ENCODE peak calls at places on chromosomes 6 and 20, in nine cellular contexts. One of them, this sample, is unnamed.

GRCh38 chr20:1696521-1697209 is 39.1 kb upstream of the SIRPG start:
- DNase-seq in left colon: no peak
- DNase-seq in AG04450: no peak
- DNase-seq in H1: no peak
- DNase-seq in CD8-positive, alpha-beta memory T cell: no peak
- DNase-seq in A549: no peak
- DNase-seq in fibroblast of mammary gland: no peak
- DNase-seq in lower leg skin: no peak
- DNase-seq in nephron progenitor cell: no peak
- DNase-seq in this sample: no peak

GRCh38 chr6:154984146-154984545 is 11.0 kb upstream of the TIAM2 start:
- DNase-seq in left colon: no peak
- DNase-seq in AG04450: no peak
- DNase-seq in H1: no peak
- DNase-seq in CD8-positive, alpha-beta memory T cell: no peak
- DNase-seq in A549: no peak
- DNase-seq in fibroblast of mammary gland: peak; percentile 25
- DNase-seq in lower leg skin: no peak
- DNase-seq in nephron progenitor cell: no peak
- DNase-seq in this sample: no peak

GRCh38 chr6:100266512-100266911 is 198.2 kb downstream of the SIM1 start:
- DNase-seq in left colon: no peak
- DNase-seq in AG04450: no peak
- DNase-seq in H1: no peak
- DNase-seq in CD8-positive, alpha-beta memory T cell: no peak
- DNase-seq in A549: no peak
- DNase-seq in fibroblast of mammary gland: no peak
- DNase-seq in lower leg skin: no peak
- DNase-seq in nephron progenitor cell: no peak
- DNase-seq in this sample: no peak

GRCh38 chr6:37550436-37550835 is 50.7 kb upstream of the CCDC167 start:
- DNase-seq in left colon: no peak
- DNase-seq in AG04450: no peak
- DNase-seq in H1: no peak
- DNase-seq in CD8-positive, alpha-beta memory T cell: no peak
- DNase-seq in A549: no peak
- DNase-seq in fibroblast of mammary gland: peak; percentile 63
- DNase-seq in lower leg skin: no peak
- DNase-seq in nephron progenitor cell: no peak
- DNase-seq in this sample: no peak

GRCh38 chr6:42819803-42820508 is 38.1 kb downstream of the BICRAL start:
- DNase-seq in left colon: no peak
- DNase-seq in AG04450: no peak
- DNase-seq in H1: no peak
- DNase-seq in CD8-positive, alpha-beta memory T cell: no peak
- DNase-seq in A549: peak; percentile 37
- DNase-seq in fibroblast of mammary gland: peak; percentile 30
- DNase-seq in lower leg skin: no peak
- DNase-seq in nephron progenitor cell: no peak
- DNase-seq in this sample: no peak

GRCh38 chr20:59584278-59584925 is 19.9 kb upstream of the PHACTR3 start:
- DNase-seq in left colon: no peak
- DNase-seq in AG04450: no peak
- DNase-seq in H1: no peak
- DNase-seq in CD8-positive, alpha-beta memory T cell: no peak
- DNase-seq in A549: no peak
- DNase-seq in fibroblast of mammary gland: no peak
- DNase-seq in lower leg skin: no peak
- DNase-seq in nephron progenitor cell: no peak
- DNase-seq in this sample: no peak

GRCh38 chr6:11585426-11586016 is 48.0 kb downstream of the TMEM170B start:
- DNase-seq in left colon: no peak
- DNase-seq in AG04450: peak; percentile 55
- DNase-seq in H1: no peak
- DNase-seq in CD8-positive, alpha-beta memory T cell: no peak
- DNase-seq in A549: peak; percentile 28
- DNase-seq in fibroblast of mammary gland: peak; percentile 68
- DNase-seq in lower leg skin: no peak
- DNase-seq in nephron progenitor cell: no peak
- DNase-seq in this sample: no peak

GRCh38 chr6:18528084-18528743 is 141.1 kb downstream of the RNF144B start:
- DNase-seq in left colon: no peak
- DNase-seq in AG04450: no peak
- DNase-seq in H1: no peak
- DNase-seq in CD8-positive, alpha-beta memory T cell: no peak
- DNase-seq in A549: peak; percentile 4
- DNase-seq in fibroblast of mammary gland: peak; percentile 24
- DNase-seq in lower leg skin: no peak
- DNase-seq in nephron progenitor cell: no peak
- DNase-seq in this sample: no peak

GRCh38 chr6:169391473-169392071 is 137.9 kb upstream of the THBS2 start:
- DNase-seq in left colon: no peak
- DNase-seq in AG04450: no peak
- DNase-seq in H1: no peak
- DNase-seq in CD8-positive, alpha-beta memory T cell: no peak
- DNase-seq in A549: no peak
- DNase-seq in fibroblast of mammary gland: peak; percentile 24
- DNase-seq in lower leg skin: no peak
- DNase-seq in nephron progenitor cell: no peak
- DNase-seq in this sample: no peak

This sample was measured in tibial artery.